ENCODE peak calls at places on chromosomes 11 and 22, in five cellular contexts. J, K, L, T and B are unnamed samples.

GRCh38 chr11:121359587-121359986 is 67.0 kb downstream of the SC5D start:
- DNase-seq in J (no peak), K (no peak), L (no peak), T (no peak), B (no peak)

GRCh38 chr11:115548878-115549528 is 44.8 kb upstream of the CADM1 start:
- DNase-seq in J (no peak), K (no peak), L (no peak), T (no peak), B (no peak)

GRCh38 chr11:46050652-46051051 is 70.6 kb downstream of the PHF21A start:
- DNase-seq in J (no peak), K (no peak), L (no peak), T (no peak), B (no peak)

GRCh38 chr11:62471603-62472002 is 52.8 kb downstream of the SCGB1A1 start:
- DNase-seq in J (no peak), K (no peak), L (no peak), T (no peak), B (no peak)

GRCh38 chr11:47924184-47924671 is 56.1 kb upstream of the PTPRJ start:
- DNase-seq in J (peak; percentile 27), K (no peak), L (no peak), T (peak; percentile 100), B (no peak)

GRCh38 chr11:46277623-46278386 is at the start of gene CREB3L1:
- DNase-seq in J (peak; percentile 33), K (no peak), L (no peak), T (no peak), B (no peak)

GRCh38 chr11:61711037-61711436 is 30.8 kb downstream of the DAGLA start:
- DNase-seq in J (no peak), K (no peak), L (no peak), T (no peak), B (no peak)

GRCh38 chr22:39514373-39514973 is 5.9 kb upstream of the ATF4 start:
- DNase-seq in J (no peak), K (no peak), L (peak; percentile 93), T (peak; percentile 42), B (no peak)

GRCh38 chr11:88553204-88553603 is 215.7 kb upstream of the CTSC start:
- DNase-seq in J (no peak), K (no peak), L (no peak), T (no peak), B (no peak)

GRCh38 chr11:116171271-116172140 is 601.3 kb downstream of the BUD13 start:
- DNase-seq in J (no peak), K (no peak), L (no peak), T (peak; percentile 10), B (no peak)

GRCh38 chr11:102615894-102616432 is 9.2 kb downstream of the MMP20 start:
- DNase-seq in J (no peak), K (no peak), L (no peak), T (no peak), B (no peak)

GRCh38 chr22:30249049-30250038 is 2.8 kb upstream of the LIF start:
- DNase-seq in J (peak; percentile 79), K (no peak), L (peak; percentile 51), T (no peak), B (no peak)

GRCh38 chr22:31262369-31263133 is 29.7 kb downstream of the PIK3IP1 start:
- DNase-seq in J (no peak), K (no peak), L (no peak), T (no peak), B (no peak)

GRCh38 chr22:46425011-46425410 is 89.5 kb downstream of the TRMU start:
- DNase-seq in J (no peak), K (no peak), L (no peak), T (peak; percentile 86), B (no peak)

GRCh38 chr11:120985718-120986569 is 38.0 kb upstream of the TBCEL start:
- DNase-seq in J (peak; percentile 54), K (peak; percentile 63), L (no peak), T (no peak), B (no peak)

GRCh38 chr11:104332110-104332509 is 168.2 kb upstream of the PDGFD start:
- DNase-seq in J (no peak), K (peak; percentile 9), L (no peak), T (no peak), B (no peak)

GRCh38 chr11:73965076-73965763 is 14.4 kb downstream of the DNAJB13 start:
- DNase-seq in J (peak; percentile 14), K (no peak), L (no peak), T (no peak), B (no peak)
- H3K4me3 ChIP-seq in J (no peak overlapping the region), K (no peak overlapping the region), L (no peak overlapping the region), T (no peak overlapping the region), B (no peak overlapping the region)

DNA sequence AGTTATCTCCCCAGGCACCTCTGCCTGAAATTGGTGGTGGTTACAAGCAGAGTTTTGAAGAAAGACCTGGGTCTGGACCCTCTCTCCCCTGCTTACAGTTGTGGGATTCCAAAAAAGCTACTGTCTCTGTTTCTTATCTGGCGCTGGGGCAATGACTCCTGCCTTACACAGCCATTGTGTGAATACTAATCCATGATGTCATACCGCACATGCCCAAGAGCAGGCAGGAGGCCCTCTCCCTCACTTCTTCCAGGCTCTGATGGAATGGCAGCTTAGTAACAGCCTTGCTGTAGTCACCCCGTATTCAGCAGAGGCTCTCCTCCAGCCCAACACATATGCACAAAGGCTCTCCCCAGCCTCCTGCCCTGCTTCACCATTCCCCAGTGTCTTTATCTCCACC is 165.8 kb downstream of the ETS1 start:
- DNase-seq in J (peak; percentile 46), K (no peak), L (no peak), T (no peak), B (no peak)
- H3K4me3 ChIP-seq in J (no peak overlapping the region), K (no peak overlapping the region), L (no peak overlapping the region), T (no peak overlapping the region), B (no peak overlapping the region)

GRCh38 chr22:50305393-50305657 is 2.1 kb downstream of the PLXNB2 start:
- DNase-seq in J (no peak), K (no peak), L (no peak), T (no peak), B (no peak)
- H3K4me3 ChIP-seq in J (peak overlapping the region; percentile 74), K (peak overlapping the region; percentile 97), L (peak overlapping the region; percentile 77), T (peak overlapping the region; percentile 88), B (peak overlapping the region; percentile 95)

DNA sequence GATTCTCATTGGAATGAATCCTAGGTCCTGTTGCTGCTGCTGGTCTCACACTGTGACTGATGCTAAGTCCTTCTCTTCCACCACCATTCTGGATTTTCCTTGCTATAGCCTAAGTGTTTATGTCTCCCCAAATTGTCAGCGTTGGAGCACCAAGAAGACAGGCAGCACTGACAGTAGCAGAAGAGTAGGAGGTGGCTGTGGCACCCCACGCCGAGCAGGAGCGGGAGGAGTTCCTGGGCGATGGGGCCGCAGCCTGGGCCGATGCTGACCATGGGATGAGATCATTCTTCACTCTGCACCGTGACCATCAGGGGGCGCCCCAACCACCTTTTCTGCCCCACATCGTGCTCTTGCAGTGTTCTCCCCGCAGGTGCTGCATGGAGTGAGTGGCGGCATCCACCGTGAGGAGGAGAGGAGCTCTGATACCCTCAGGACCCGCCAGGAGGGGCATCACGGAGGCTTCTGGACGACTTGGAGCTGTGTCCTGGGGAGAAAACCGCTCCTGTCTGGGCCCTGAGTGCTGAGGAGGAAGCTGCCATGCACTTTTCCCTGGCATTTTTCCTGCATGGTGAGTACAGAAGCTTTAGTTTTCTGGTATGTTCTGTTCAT is 57.0 kb downstream of the LRRC74B start:
- DNase-seq in J (peak; percentile 54), K (peak; percentile 81), L (peak; percentile 38), T (peak; percentile 37), B (no peak)
- H3K4me3 ChIP-seq in J (no peak overlapping the region), K (peak overlapping the region; percentile 13), L (no peak overlapping the region), T (peak overlapping the region; percentile 33), B (no peak overlapping the region)

GRCh38 chr22:50260434-50260800 is 1.1 kb downstream of the MAPK12 start:
- DNase-seq in J (no peak), K (no peak), L (no peak), T (no peak), B (no peak)

GRCh38 chr22:50262460-50262911 is 1.0 kb upstream of the MAPK12 start:
- DNase-seq in J (no peak), K (no peak), L (no peak), T (peak; percentile 70), B (no peak)

GRCh38 chr22:50260801-50261614 is 475 bp downstream of the MAPK12 start:
- DNase-seq in J (peak; percentile 67), K (no peak), L (no peak), T (no peak), B (no peak)

GRCh38 chr22:50262973-50263617 is 1.6 kb upstream of the MAPK12 start:
- DNase-seq in J (no peak), K (no peak), L (no peak), T (no peak), B (no peak)

DNA sequence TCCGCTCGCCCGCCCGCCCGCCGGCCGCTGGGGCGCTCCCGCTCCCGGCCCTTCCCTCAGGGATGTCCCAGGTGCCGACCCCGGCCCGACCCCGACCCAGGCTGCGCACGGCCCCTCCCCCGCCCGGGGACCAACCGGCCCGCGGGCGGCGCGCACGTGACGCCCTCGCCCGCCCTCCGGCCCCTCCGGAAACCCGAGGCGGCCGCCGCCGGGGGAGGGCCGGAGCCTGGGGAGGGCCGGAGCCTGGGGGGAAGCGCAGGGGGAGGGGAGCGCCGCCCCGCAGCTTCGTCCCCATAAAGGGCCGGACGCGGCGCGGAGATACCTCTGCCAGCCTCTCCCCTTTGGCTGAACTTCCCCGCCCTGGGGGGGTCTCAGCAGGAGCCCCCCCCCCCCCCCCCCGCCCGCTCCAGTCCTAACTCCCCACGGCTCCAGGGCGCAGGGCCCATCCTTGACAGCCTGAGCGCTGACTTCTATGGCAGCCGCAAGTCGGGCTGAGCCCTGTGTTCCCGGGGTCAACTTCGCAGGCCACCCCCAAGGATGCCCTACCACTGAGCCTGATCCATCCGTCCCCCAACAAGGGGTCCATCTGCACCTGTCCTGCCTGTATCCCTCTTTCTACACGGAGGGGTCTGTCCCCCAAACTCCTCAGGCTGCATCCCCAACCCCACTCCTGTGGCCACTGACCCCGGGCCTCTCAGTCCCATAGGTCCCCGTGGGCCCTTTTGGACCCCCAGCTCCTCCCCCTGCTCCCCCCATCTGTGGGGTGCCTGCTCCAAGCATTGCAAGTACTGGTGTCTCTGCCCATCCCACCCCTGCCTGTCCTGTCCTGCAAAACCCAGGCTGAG is at the start of gene MAPK12:
- DNase-seq in J (no peak), K (peak; percentile 71), L (no peak), T (no peak), B (no peak)
- H3K4me3 ChIP-seq in J (peak within 1 kb of the TSS; percentile 69), K (peak within 1 kb of the TSS; percentile 90), L (peak within 1 kb of the TSS; percentile 52), T (peak within 1 kb of the TSS; percentile 62), B (peak within 1 kb of the TSS; percentile 77)

DNA sequence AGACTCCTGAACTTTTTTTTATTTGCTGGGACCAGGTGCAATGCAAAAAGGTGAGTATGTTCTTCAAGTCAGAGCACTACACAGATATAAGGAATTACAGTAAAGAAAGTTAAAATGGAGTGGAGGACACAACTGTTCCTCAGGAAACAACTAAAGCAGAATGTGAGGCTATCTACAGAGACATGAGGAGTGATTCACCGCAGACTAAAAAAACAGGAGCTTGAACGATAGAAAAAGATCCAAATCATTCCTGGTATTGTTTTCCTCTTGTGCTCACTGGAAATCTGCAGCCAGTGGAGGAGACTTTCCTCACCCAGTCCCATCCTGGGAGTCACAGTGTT is 106.2 kb downstream of the ABTB2 start:
- DNase-seq in J (no peak), K (no peak), L (no peak), T (no peak), B (no peak)
- H3K4me3 ChIP-seq in J (no peak overlapping the region), K (no peak overlapping the region), L (no peak overlapping the region), T (no peak overlapping the region), B (no peak overlapping the region)

GRCh38 chr22:26021516-26021915 is 147.7 kb upstream of the SEZ6L start:
- DNase-seq in J (no peak), K (no peak), L (no peak), T (no peak), B (no peak)
- H3K4me3 ChIP-seq in J (no peak overlapping the region), K (no peak overlapping the region), L (no peak overlapping the region), T (no peak overlapping the region), B (no peak overlapping the region)